ENCODE peak calls at places on chromosomes 16 and 17, in four cellular contexts. P is foreskin fibroblast; D is H54; E is stimulated activated CD4-positive, alpha-beta T cell treated with anti-CD3 and anti-CD28 coated beads, Interleukin-15, amount 100 ng/mL, for 1 hour. C is an unnamed sample.

GRCh38 chr17:47896672-47897490 is 845 bp downstream of the SP2 start:
- DNase-seq in E (no peak), D (no peak), P (peak; percentile 38), C (no peak)

GRCh38 chr17:57400648-57401047 is 144.3 kb downstream of the MSI2 start:
- DNase-seq in D (no peak), P (no peak), E (no peak), C (no peak)

GRCh38 chr16:70529051-70529777 is 5.6 kb downstream of the SF3B3 start:
- DNase-seq in D (no peak), E (no peak), P (peak; percentile 79), C (no peak)

GRCh38 chr17:38533241-38533640 is 72.5 kb downstream of the SRCIN1 start:
- DNase-seq in E (no peak), P (no peak), D (no peak), C (no peak)

GRCh38 chr17:55743103-55743679 is 7.7 kb upstream of the PCTP start:
- DNase-seq in E (no peak), D (no peak), P (no peak), C (no peak)

GRCh38 chr17:50268632-50269287 is 5.5 kb upstream of the TMEM92 start:
- DNase-seq in E (no peak), D (no peak), P (no peak), C (no peak)

GRCh38 chr17:33234930-33235685 is 58.0 kb downstream of the ASIC2 start:
- DNase-seq in P (peak; percentile 96), E (no peak), D (peak; percentile 12), C (peak; percentile 23)

GRCh38 chr17:34341916-34342315 is 14.4 kb upstream of the CCL13 start:
- DNase-seq in E (no peak), P (no peak), D (no peak), C (no peak)

GRCh38 chr16:14511798-14512131 is 118.3 kb downstream of the PARN start:
- DNase-seq in P (peak; percentile 40), E (no peak), D (no peak), C (no peak)

GRCh38 chr16:228151-228855 is 946 bp downstream of the LUC7L start:
- DNase-seq in D (no peak), E (no peak), P (peak; percentile 24), C (no peak)

GRCh38 chr17:3974138-3974687 is 10.0 kb upstream of the ATP2A3 start:
- DNase-seq in P (no peak), D (no peak), E (no peak), C (no peak)

GRCh38 chr16:2795714-2796143 is 2.5 kb upstream of the PRSS41 start:
- DNase-seq in D (peak; percentile 52), P (peak; percentile 44), E (no peak), C (no peak)

GRCh38 chr17:69637399-69638165 is 223.1 kb downstream of the MAP2K6 start:
- DNase-seq in P (peak; percentile 85), E (no peak), D (peak; percentile 17), C (no peak)

GRCh38 chr17:37720989-37721388 is 23.9 kb downstream of the HNF1B start:
- DNase-seq in E (no peak), D (no peak), P (no peak), C (no peak)

GRCh38 chr17:6641374-6641818 is 536 bp downstream of the TXNDC17 start:
- DNase-seq in P (no peak), D (no peak), E (no peak), C (no peak)

GRCh38 chr16:55944377-55944802 is 69.2 kb upstream of the CES5A start:
- DNase-seq in D (peak; percentile 14), E (peak; percentile 30), P (peak; percentile 64), C (peak; percentile 58)

GRCh38 chr17:76204277-76204676 is 36.0 kb downstream of the RNF157 start:
- DNase-seq in P (peak; percentile 84), D (peak; percentile 70), E (no peak), C (no peak)

GRCh38 chr16:56226840-56227525 is 35.7 kb downstream of the GNAO1 start:
- DNase-seq in P (no peak), D (no peak), E (no peak), C (no peak)

GRCh38 chr16:72241930-72242329 is 70.0 kb upstream of the PMFBP1 start:
- DNase-seq in E (no peak), D (peak; percentile 17), P (peak; percentile 78), C (peak; percentile 31)

GRCh38 chr17:57284984-57285646 is 28.8 kb downstream of the MSI2 start:
- DNase-seq in P (no peak), D (no peak), E (no peak), C (no peak)

C was measured in caudate nucleus.